ENCODE peak calls at places on chromosomes 7 and 10, in ten cellular contexts. M is mesendoderm, A is transverse colon, E is hepatocyte, Z is ovary, H is K562, V is spleen, D is adrenal gland, T is MM.1S, B is psoas muscle. S is an unnamed sample.

GRCh38 chr10:76037531-76037930 is 606.1 kb downstream of the LRMDA start:
- DNase-seq in Z (no peak), H (no peak), D (no peak), A (no peak), M (no peak), E (no peak), B (no peak), T (no peak), V (no peak), S (no peak)

GRCh38 chr7:36906448-36906847 is 182.2 kb upstream of the AOAH start:
- DNase-seq in B (no peak), M (no peak), V (no peak), D (no peak), Z (no peak), A (no peak), H (no peak), T (no peak), E (peak; percentile 34), S (no peak)

GRCh38 chr7:333399-333776 is 43.4 kb downstream of the FOXL3 start:
- DNase-seq in M (no peak), Z (no peak), H (no peak), D (no peak), T (no peak), V (no peak), A (peak; percentile 69), B (peak; percentile 63), E (peak; percentile 68), S (no peak)

GRCh38 chr10:128324058-128324457 is 197.8 kb upstream of the MKI67 start:
- DNase-seq in B (peak; percentile 84), E (peak; percentile 75), A (peak; percentile 9), T (peak; percentile 11), Z (no peak), D (no peak), V (no peak), M (peak; percentile 80), H (peak; percentile 24), S (no peak)

GRCh38 chr7:123070702-123071286 is 75.3 kb upstream of the TAS2R16 start:
- DNase-seq in A (no peak), M (peak; percentile 60), Z (no peak), H (no peak), B (no peak), E (peak; percentile 15), T (peak; percentile 73), D (no peak), V (no peak), S (peak; percentile 65)

GRCh38 chr10:24952146-24952700 is at the start of gene PRTFDC1:
- DNase-seq in M (peak; percentile 74), D (peak; percentile 71), E (peak; percentile 71), V (peak; percentile 82), H (peak; percentile 77), Z (peak; percentile 69), B (peak; percentile 57), A (peak; percentile 64), T (no peak), S (no peak)

GRCh38 chr7:98399462-98399861 is 1.4 kb downstream of the BAIAP2L1 start:
- DNase-seq in E (no peak), T (no peak), Z (no peak), D (no peak), B (no peak), H (no peak), M (no peak), V (no peak), A (no peak), S (peak; percentile 41)

GRCh38 chr7:87574630-87575029 is 26.1 kb downstream of the ABCB1 start:
- DNase-seq in V (no peak), A (no peak), H (no peak), B (no peak), T (no peak), E (peak; percentile 6), D (no peak), M (no peak), Z (no peak), S (no peak)

GRCh38 chr10:133131754-133132710 is 28.0 kb upstream of the KNDC1 start:
- DNase-seq in Z (peak; percentile 6), E (no peak), A (no peak), D (no peak), H (no peak), B (peak; percentile 23), V (peak; percentile 66), T (no peak), M (no peak), S (no peak)

DNA sequence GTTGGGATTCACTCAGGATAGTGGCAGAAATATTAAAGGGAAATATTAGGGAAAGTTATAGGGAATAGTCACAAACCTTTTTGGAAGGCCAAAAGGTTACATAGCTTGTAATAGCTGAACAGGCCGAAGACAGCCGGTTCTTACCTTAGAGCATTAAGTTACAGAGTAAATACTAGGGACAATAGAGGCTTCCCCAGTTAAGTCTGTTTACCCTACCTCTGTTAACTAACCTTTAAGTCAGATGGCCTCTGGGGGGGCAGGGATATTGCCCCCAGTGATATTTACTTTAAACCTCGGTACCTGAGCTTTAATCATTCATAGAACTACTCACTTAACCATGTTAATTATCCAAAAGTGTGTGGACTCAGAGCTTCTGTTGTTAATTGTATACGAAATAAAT is 7.4 kb downstream of the POLR1F start:
- DNase-seq in T (no peak), V (no peak), E (no peak), A (no peak), B (no peak), Z (no peak), M (no peak), H (no peak), D (no peak), S (no peak)
- H3K36me3 ChIP-seq in T (peaks cover 3% of the 10 kb centered on the region), V (no peaks in the 10 kb centered on the region), E (no peaks in the 10 kb centered on the region), A (no peaks in the 10 kb centered on the region), B (peaks cover 65% of the 10 kb centered on the region), Z (peaks cover 2% of the 10 kb centered on the region), M (no peaks in the 10 kb centered on the region), H (peaks cover 74% of the 10 kb centered on the region), D (no peaks in the 10 kb centered on the region), S (peaks cover 40% of the 10 kb centered on the region)

DNA sequence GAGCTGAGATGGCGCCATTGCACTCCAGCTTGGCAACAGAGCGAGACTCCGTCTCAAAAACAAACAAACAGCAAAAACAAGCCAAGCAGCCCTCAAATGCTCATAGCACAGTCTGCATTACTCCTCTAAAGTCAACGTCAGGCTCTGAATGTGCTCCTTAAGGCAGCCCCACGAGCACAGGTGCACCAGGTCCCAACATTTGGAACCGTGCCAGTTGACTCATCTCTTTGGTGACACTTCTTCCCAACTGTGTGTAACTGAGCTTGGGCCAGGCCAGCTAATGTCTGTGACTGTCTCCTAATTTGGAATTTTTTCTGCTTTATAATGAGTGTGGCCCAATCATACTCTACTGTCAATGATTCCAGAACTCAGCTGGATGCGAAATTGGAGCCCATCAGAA is 66.3 kb upstream of the EFCAB10 start:
- DNase-seq in T (no peak), D (no peak), H (no peak), E (no peak), Z (no peak), V (no peak), B (no peak), M (no peak), A (no peak), S (peak; percentile 19)
- H3K27ac ChIP-seq in T (no peak overlapping the region), D (no peak overlapping the region), H (no peak overlapping the region), E (no peak overlapping the region), Z (no peak overlapping the region), V (no peak overlapping the region), B (no peak overlapping the region), M (no peak overlapping the region), A (no peak overlapping the region), S (no peak overlapping the region)

GRCh38 chr7:151868805-151869188 is 8.1 kb downstream of the PRKAG2 start:
- DNase-seq in Z (no peak), A (no peak), D (no peak), H (no peak), M (no peak), E (no peak), T (no peak), V (no peak), B (no peak), S (no peak)
- H3K4me3 ChIP-seq in Z (no peak overlapping the region), A (no peak overlapping the region), D (no peak overlapping the region), H (no peak overlapping the region), M (no peak overlapping the region), E (no peak overlapping the region), T (no peak overlapping the region), V (no peak overlapping the region), B (peak overlapping the region; percentile 25), S (no peak overlapping the region)

DNA sequence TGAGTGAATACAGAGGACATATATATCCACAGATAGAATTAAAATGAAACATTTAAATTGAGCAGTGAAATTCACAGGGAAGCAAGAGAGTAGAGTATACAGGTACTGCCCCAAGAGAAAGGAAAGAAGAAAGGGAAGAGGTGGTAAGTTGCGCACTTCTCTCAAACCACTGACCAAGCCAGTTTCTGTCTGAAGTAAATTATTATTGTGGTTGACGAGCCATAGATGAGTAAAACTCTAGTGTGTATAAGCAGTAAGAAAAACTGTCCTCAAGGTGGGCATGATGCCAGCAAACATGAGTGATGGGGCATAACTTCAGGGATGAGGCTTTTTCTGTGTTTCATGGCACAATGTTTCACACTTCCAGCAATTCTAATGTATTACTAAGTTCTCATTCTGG is 4.4 kb upstream of the BET1 start:
- DNase-seq in H (no peak), A (no peak), D (no peak), B (no peak), M (no peak), V (no peak), E (no peak), T (no peak), Z (no peak), S (no peak)
- H3K36me3 ChIP-seq in H (no peaks in the 10 kb centered on the region), A (no peaks in the 10 kb centered on the region), D (no peaks in the 10 kb centered on the region), B (no peaks in the 10 kb centered on the region), M (no peaks in the 10 kb centered on the region), V (no peaks in the 10 kb centered on the region), E (no peaks in the 10 kb centered on the region), T (no peaks in the 10 kb centered on the region), Z (no peaks in the 10 kb centered on the region), S (no peaks in the 10 kb centered on the region)

DNA sequence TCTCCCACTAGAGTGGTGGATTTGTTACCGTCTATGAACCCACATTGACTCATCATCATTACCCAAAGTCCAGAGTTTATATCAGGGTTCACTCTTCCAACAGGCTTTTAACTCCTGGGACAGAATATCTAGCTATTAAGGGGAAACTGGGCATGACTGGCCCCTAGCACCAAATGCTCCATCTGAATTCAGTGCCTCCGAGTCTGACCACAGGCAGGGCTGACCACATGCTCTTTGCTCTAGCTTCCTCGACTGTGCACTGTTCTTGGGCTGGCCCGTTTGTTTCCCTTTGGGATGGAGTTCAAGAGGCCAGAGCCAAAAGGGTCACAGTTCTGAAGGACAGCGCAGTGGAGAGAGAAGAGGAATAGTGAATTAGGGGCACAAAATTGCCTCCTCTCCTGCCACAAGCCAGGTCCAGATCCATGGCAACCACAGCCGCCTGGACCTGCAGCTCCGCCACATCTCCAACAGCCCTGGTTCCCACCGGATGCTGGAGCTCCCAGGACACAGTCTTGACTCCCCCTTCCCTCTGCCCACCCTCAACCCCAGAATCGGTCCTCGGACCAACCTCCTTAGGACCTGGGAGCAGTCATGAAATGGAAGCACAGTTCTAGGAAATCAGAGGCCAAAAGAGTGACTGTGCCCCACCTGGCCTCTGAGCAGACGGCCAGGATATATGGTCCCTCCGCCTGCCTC is 16.2 kb downstream of the CAMK2G start:
- DNase-seq in D (no peak), B (no peak), H (no peak), M (no peak), E (no peak), T (no peak), Z (no peak), A (no peak), V (no peak), S (no peak)
- H3K27ac ChIP-seq in D (no peak overlapping the region), B (peak overlapping the region; percentile 36), H (no peak overlapping the region), M (no peak overlapping the region), E (no peak overlapping the region), T (no peak overlapping the region), Z (no peak overlapping the region), A (peak overlapping the region; percentile 91), V (peak overlapping the region; percentile 17), S (no peak overlapping the region)

GRCh38 chr7:150307904-150308303 is 15.3 kb upstream of the LRRC61 start:
- DNase-seq in H (no peak), V (no peak), T (no peak), B (no peak), M (no peak), A (no peak), Z (no peak), E (no peak), D (no peak), S (no peak)
- H3K4me3 ChIP-seq in H (no peak overlapping the region), V (no peak overlapping the region), T (no peak overlapping the region), B (no peak overlapping the region), M (no peak overlapping the region), A (no peak overlapping the region), Z (no peak overlapping the region), E (no peak overlapping the region), D (no peak overlapping the region), S (no peak overlapping the region)